ENCODE peak calls at places on chromosomes 1 and 21, in six cellular contexts. F, T, D, O, I and B are unnamed samples.
A peak's percentile ranks its signal among the peaks of the same experiment; 100 is the strongest.

GRCh38 chr1:97378596-97378995 is 542.2 kb downstream of the DPYD start:
- DNase-seq in D (no peak), T (no peak), I (no peak), O (no peak), F (no peak), B (no peak)

GRCh38 chr1:178241837-178242236 is 147.9 kb downstream of the RASAL2 start:
- DNase-seq in F (no peak), O (no peak), T (no peak), I (no peak), D (no peak), B (no peak)

GRCh38 chr1:32031578-32032286 is 18.1 kb downstream of the KHDRBS1 start:
- DNase-seq in T (no peak), F (no peak), D (peak; percentile 27), O (peak; percentile 70), I (no peak), B (no peak)

GRCh38 chr1:204354579-204354978 is 5.2 kb downstream of the PLEKHA6 start:
- DNase-seq in T (no peak), D (no peak), O (no peak), I (no peak), F (no peak), B (no peak)

GRCh38 chr1:150567341-150567716 is 12.1 kb downstream of the MCL1 start:
- DNase-seq in I (peak; percentile 21), T (no peak), F (peak; percentile 71), O (peak; percentile 79), D (no peak), B (peak; percentile 68)

GRCh38 chr1:231885209-231885854 is 258.7 kb downstream of the DISC1 start:
- DNase-seq in O (peak; percentile 82), T (no peak), D (peak; percentile 74), F (no peak), I (no peak), B (no peak)

GRCh38 chr1:183651621-183652020 is 1.5 kb downstream of the APOBEC4 start:
- DNase-seq in I (no peak), O (no peak), F (no peak), T (no peak), D (no peak), B (no peak)

GRCh38 chr1:203628997-203629508 is 2.4 kb downstream of the ATP2B4 start:
- DNase-seq in I (no peak), D (no peak), F (peak; percentile 30), T (no peak), O (no peak), B (peak; percentile 69)

GRCh38 chr1:168499094-168500049 is 44.4 kb downstream of the XCL2 start:
- DNase-seq in O (no peak), F (no peak), D (peak; percentile 44), I (no peak), T (no peak), B (no peak)

GRCh38 chr21:17390575-17390974 is 122.3 kb upstream of the CXADR start:
- DNase-seq in I (no peak), D (no peak), T (no peak), F (no peak), O (no peak), B (no peak)

GRCh38 chr1:15985611-15986272 is 9.8 kb upstream of the ZBTB17 start:
- DNase-seq in I (no peak), D (peak; percentile 86), F (no peak), O (no peak), T (no peak), B (no peak)

GRCh38 chr1:174990382-174990999 is 9.3 kb upstream of the CACYBP start:
- DNase-seq in D (peak; percentile 79), F (peak; percentile 43), O (peak; percentile 85), T (peak; percentile 59), I (no peak), B (peak; percentile 27)

GRCh38 chr1:160416369-160416768 is 16.0 kb downstream of the VANGL2 start:
- DNase-seq in T (no peak), I (no peak), F (no peak), O (peak; percentile 58), D (peak; percentile 50), B (no peak)

GRCh38 chr1:38735651-38736161 is 123.9 kb downstream of the RRAGC start:
- DNase-seq in F (no peak), O (peak; percentile 67), D (peak; percentile 89), T (no peak), I (no peak), B (no peak)

GRCh38 chr21:41671859-41672542 is 94.9 kb downstream of the RIPK4 start:
- DNase-seq in T (no peak), I (no peak), O (no peak), D (peak; percentile 66), F (no peak), B (no peak)

GRCh38 chr1:173354937-173355280 is 122.2 kb upstream of the PRDX6 start:
- DNase-seq in F (no peak), I (no peak), T (no peak), D (no peak), O (no peak), B (no peak)

GRCh38 chr1:10897981-10898728 is 101.7 kb upstream of the CASZ1 start:
- DNase-seq in O (no peak), T (no peak), F (no peak), I (no peak), D (peak; percentile 87), B (no peak)

GRCh38 chr1:27601321-27601770 is 2.6 kb downstream of the AHDC1 start:
- DNase-seq in D (no peak), I (no peak), F (no peak), O (no peak), T (no peak), B (no peak)

GRCh38 chr1:160746870-160747500 is 7.9 kb downstream of the SLAMF7 start:
- DNase-seq in F (no peak), I (no peak), T (no peak), O (peak; percentile 14), D (peak; percentile 35), B (no peak)

GRCh38 chr1:3459940-3460652 is 5.6 kb downstream of the ARHGEF16 start:
- DNase-seq in D (no peak), O (no peak), I (no peak), T (no peak), F (no peak), B (no peak)

GRCh38 chr1:59179673-59180072 is 117.2 kb upstream of the FGGY start:
- DNase-seq in D (no peak), F (no peak), T (no peak), I (no peak), O (no peak), B (no peak)

GRCh38 chr1:154742586-154742985 is 127.5 kb downstream of the KCNN3 start:
- DNase-seq in T (no peak), O (no peak), F (no peak), D (no peak), I (no peak), B (no peak)

GRCh38 chr1:76901158-76901767 is 34.0 kb downstream of the ST6GALNAC5 start:
- DNase-seq in I (no peak), T (peak; percentile 46), D (peak; percentile 75), O (peak; percentile 84), F (peak; percentile 14), B (peak; percentile 20)

GRCh38 chr1:178151831-178152230 is 57.9 kb downstream of the RASAL2 start:
- DNase-seq in O (no peak), D (no peak), T (no peak), F (no peak), I (no peak), B (no peak)

GRCh38 chr1:221294244-221294643 is 415.0 kb downstream of the HLX start:
- DNase-seq in I (no peak), O (peak; percentile 32), D (no peak), T (no peak), F (no peak), B (no peak)

GRCh38 chr21:44296916-44297315 is 2.9 kb upstream of the PFKL start:
- DNase-seq in D (no peak), F (no peak), T (no peak), I (no peak), O (no peak), B (no peak)